ENCODE peak calls at places on chromosomes 7 and 10, in four cellular contexts. One of them, this sample, is unnamed.

GRCh38 chr7:112254166-112254565 is 47.7 kb downstream of the ZNF277 start:
- DNase-seq in HFF-Myc: no peak
- DNase-seq in BE2C: no peak
- DNase-seq in astrocyte: no peak
- DNase-seq in this sample: no peak

GRCh38 chr7:91636129-91636724 is 244.3 kb downstream of the MTERF1 start:
- DNase-seq in BE2C: peak
- DNase-seq in HFF-Myc: no peak
- DNase-seq in astrocyte: peak
- DNase-seq in this sample: peak

GRCh38 chr10:33065111-33065510 is 107.1 kb upstream of the ITGB1 start:
- DNase-seq in HFF-Myc: no peak
- DNase-seq in astrocyte: no peak
- DNase-seq in BE2C: no peak
- DNase-seq in this sample: no peak

GRCh38 chr10:50497758-50498157 is 126.0 kb downstream of the SGMS1 start:
- DNase-seq in BE2C: no peak
- DNase-seq in astrocyte: peak
- DNase-seq in HFF-Myc: no peak
- DNase-seq in this sample: no peak

GRCh38 chr7:91165846-91166230 is 98.4 kb upstream of the FZD1 start:
- DNase-seq in BE2C: no peak
- DNase-seq in astrocyte: peak
- DNase-seq in HFF-Myc: no peak
- DNase-seq in this sample: no peak

GRCh38 chr7:20374391-20374790 is 43.7 kb downstream of the ITGB8 start:
- DNase-seq in HFF-Myc: no peak
- DNase-seq in BE2C: no peak
- DNase-seq in astrocyte: no peak
- DNase-seq in this sample: no peak

GRCh38 chr7:75639071-75639892 is 99.5 kb downstream of the HIP1 start:
- DNase-seq in astrocyte: peak
- DNase-seq in HFF-Myc: no peak
- DNase-seq in BE2C: peak
- DNase-seq in this sample: peak

GRCh38 chr7:2680792-2681490 is 7.1 kb upstream of the AMZ1 start:
- DNase-seq in astrocyte: peak
- DNase-seq in BE2C: peak
- DNase-seq in HFF-Myc: peak
- DNase-seq in this sample: peak

GRCh38 chr7:132141109-132141508 is 435.2 kb downstream of the PLXNA4 start:
- DNase-seq in astrocyte: peak
- DNase-seq in BE2C: no peak
- DNase-seq in HFF-Myc: no peak
- DNase-seq in this sample: no peak

GRCh38 chr10:42962120-42962901 is 114.6 kb upstream of the RET start:
- DNase-seq in HFF-Myc: no peak
- DNase-seq in BE2C: peak
- DNase-seq in astrocyte: no peak
- DNase-seq in this sample: no peak

GRCh38 chr7:150405584-150406310 is 26.6 kb downstream of the ZNF775 start:
- DNase-seq in astrocyte: peak
- DNase-seq in BE2C: no peak
- DNase-seq in HFF-Myc: no peak
- DNase-seq in this sample: peak

GRCh38 chr7:66626236-66626957 is 2.3 kb upstream of the KCTD7 start:
- DNase-seq in HFF-Myc: no peak
- DNase-seq in astrocyte: no peak
- DNase-seq in BE2C: no peak
- DNase-seq in this sample: no peak

GRCh38 chr10:46028584-46029570 is 1.5 kb downstream of the NCOA4 start:
- DNase-seq in HFF-Myc: peak
- DNase-seq in astrocyte: peak
- DNase-seq in BE2C: peak
- DNase-seq in this sample: no peak

GRCh38 chr10:120483006-120483405 is 26.0 kb downstream of the PLPP4 start:
- DNase-seq in astrocyte: no peak
- DNase-seq in HFF-Myc: no peak
- DNase-seq in BE2C: no peak
- DNase-seq in this sample: no peak

GRCh38 chr7:6447589-6448210 is at the start of gene DAGLB:
- DNase-seq in HFF-Myc: peak
- DNase-seq in astrocyte: peak
- DNase-seq in BE2C: peak
- DNase-seq in this sample: peak

GRCh38 chr7:141704112-141704511 is 2.1 kb upstream of the DENND11 start:
- DNase-seq in astrocyte: no peak
- DNase-seq in HFF-Myc: no peak
- DNase-seq in BE2C: no peak
- DNase-seq in this sample: no peak

GRCh38 chr10:33233635-33234034 is 100.8 kb downstream of the NRP1 start:
- DNase-seq in BE2C: no peak
- DNase-seq in astrocyte: peak
- DNase-seq in HFF-Myc: no peak
- DNase-seq in this sample: no peak

GRCh38 chr10:124125305-124126116 is 32.1 kb upstream of the CHST15 start:
- DNase-seq in HFF-Myc: no peak
- DNase-seq in astrocyte: peak
- DNase-seq in BE2C: no peak
- DNase-seq in this sample: no peak

GRCh38 chr7:41149576-41149975 is 553.3 kb downstream of the INHBA start:
- DNase-seq in astrocyte: no peak
- DNase-seq in HFF-Myc: no peak
- DNase-seq in BE2C: peak
- DNase-seq in this sample: no peak

GRCh38 chr10:42962902-42963231 is 114.0 kb upstream of the RET start:
- DNase-seq in HFF-Myc: no peak
- DNase-seq in BE2C: no peak
- DNase-seq in astrocyte: no peak
- DNase-seq in this sample: no peak

GRCh38 chr10:36515313-36515712 is 610.1 kb upstream of the ANKRD30A start:
- DNase-seq in astrocyte: peak
- DNase-seq in HFF-Myc: no peak
- DNase-seq in BE2C: peak
- DNase-seq in this sample: no peak

GRCh38 chr10:62554632-62555199 is 180.5 kb downstream of the ZNF365 start:
- DNase-seq in HFF-Myc: no peak
- DNase-seq in astrocyte: peak
- DNase-seq in BE2C: peak
- DNase-seq in this sample: peak

GRCh38 chr10:88800152-88801125 is 2.1 kb upstream of the LIPM start:
- DNase-seq in astrocyte: peak
- DNase-seq in BE2C: no peak
- DNase-seq in HFF-Myc: no peak
- DNase-seq in this sample: no peak

GRCh38 chr10:12262278-12262981 is 66.4 kb downstream of the CDC123 start:
- DNase-seq in astrocyte: no peak
- DNase-seq in HFF-Myc: no peak
- DNase-seq in BE2C: no peak
- DNase-seq in this sample: no peak

GRCh38 chr10:99850767-99851127 is 68.3 kb downstream of the ABCC2 start:
- DNase-seq in HFF-Myc: no peak
- DNase-seq in BE2C: no peak
- DNase-seq in astrocyte: no peak
- DNase-seq in this sample: no peak

GRCh38 chr7:93307131-93307660 is 75.0 kb downstream of the VPS50 start:
- DNase-seq in astrocyte: peak
- DNase-seq in HFF-Myc: no peak
- DNase-seq in BE2C: no peak
- DNase-seq in this sample: no peak

GRCh38 chr10:128885573-128886555 is 581.2 kb upstream of the MGMT start:
- DNase-seq in HFF-Myc: no peak
- DNase-seq in BE2C: no peak
- DNase-seq in astrocyte: no peak
- DNase-seq in this sample: no peak

GRCh38 chr10:125060038-125060437 is 100.3 kb downstream of the CTBP2 start:
- DNase-seq in astrocyte: peak
- DNase-seq in HFF-Myc: no peak
- DNase-seq in BE2C: no peak
- DNase-seq in this sample: no peak

GRCh38 chr7:100516135-100516812 is 22.7 kb upstream of the AGFG2 start:
- DNase-seq in HFF-Myc: peak
- DNase-seq in astrocyte: peak
- DNase-seq in BE2C: no peak
- DNase-seq in this sample: no peak

GRCh38 chr7:23277359-23277989 is 21.7 kb upstream of the MALSU1 start:
- DNase-seq in astrocyte: peak
- DNase-seq in HFF-Myc: peak
- DNase-seq in BE2C: peak
- DNase-seq in this sample: peak

GRCh38 chr10:44506386-44506785 is 121.5 kb upstream of the CXCL12 start:
- DNase-seq in HFF-Myc: no peak
- DNase-seq in astrocyte: no peak
- DNase-seq in BE2C: no peak
- DNase-seq in this sample: no peak

GRCh38 chr7:151080091-151080521 is 503 bp downstream of the FASTK start:
- DNase-seq in BE2C: peak
- DNase-seq in HFF-Myc: no peak
- DNase-seq in astrocyte: no peak
- DNase-seq in this sample: peak

GRCh38 chr7:17313175-17313574 is 14.7 kb downstream of the AHR start:
- DNase-seq in astrocyte: no peak
- DNase-seq in BE2C: no peak
- DNase-seq in HFF-Myc: no peak
- DNase-seq in this sample: no peak

GRCh38 chr10:135601-136464 is 578 bp downstream of the ZMYND11 start:
- DNase-seq in BE2C: peak
- DNase-seq in astrocyte: peak
- DNase-seq in HFF-Myc: no peak
- DNase-seq in this sample: peak

GRCh38 chr7:157439149-157439548 is 102.3 kb downstream of the DNAJB6 start:
- DNase-seq in HFF-Myc: no peak
- DNase-seq in astrocyte: no peak
- DNase-seq in BE2C: no peak
- DNase-seq in this sample: no peak

GRCh38 chr7:108402865-108403264 is 53.4 kb downstream of the NRCAM start:
- DNase-seq in astrocyte: peak
- DNase-seq in HFF-Myc: no peak
- DNase-seq in BE2C: no peak
- DNase-seq in this sample: no peak

DNA sequence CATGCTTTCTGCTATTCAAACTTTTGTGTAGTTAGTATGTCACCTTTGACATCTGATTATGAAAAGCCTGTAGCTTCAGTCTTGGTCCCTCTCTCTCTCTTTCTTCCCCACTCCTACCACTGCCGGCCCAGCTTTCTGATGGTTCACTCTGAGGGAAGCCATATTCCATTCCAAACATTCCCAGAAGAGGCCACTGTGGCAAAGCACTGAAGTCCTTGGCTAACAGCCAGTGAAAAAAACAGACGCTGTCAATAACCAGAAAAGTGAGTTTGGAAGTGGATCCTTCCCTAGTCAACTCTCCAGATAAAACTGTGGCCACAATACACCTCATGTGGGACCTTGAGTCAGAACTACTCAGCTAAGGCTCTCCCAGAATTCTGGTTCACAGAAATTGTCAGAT is 950.7 kb upstream of the PHF14 start:
- DNase-seq in astrocyte: no peak
- DNase-seq in BE2C: peak
- DNase-seq in HFF-Myc: no peak
- DNase-seq in this sample: peak
- TF ChIP-seq CTCF in astrocyte: no peak
- TF ChIP-seq CTCF in BE2C: peak
- TF ChIP-seq CTCF in HFF-Myc: no peak
- TF ChIP-seq CTCF in this sample: peak

DNA sequence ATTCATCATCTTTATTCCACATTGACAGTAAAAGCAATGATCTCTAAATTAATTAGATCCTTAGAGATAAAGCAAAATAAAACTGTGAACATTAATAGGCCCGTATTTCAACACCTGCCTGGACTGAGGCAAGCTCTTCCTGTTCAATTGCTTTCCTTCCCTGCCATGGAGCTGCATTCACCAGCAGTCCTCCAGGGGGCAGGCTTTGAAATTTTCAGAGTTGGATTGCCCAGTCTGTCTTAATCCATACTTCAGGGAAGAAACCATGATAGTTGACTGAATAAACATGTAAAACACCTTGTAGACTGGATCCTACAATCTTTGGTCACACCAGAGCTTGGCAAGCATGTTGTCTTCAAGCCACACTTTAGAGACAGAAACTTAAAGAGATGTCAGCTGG is 936.6 kb downstream of the NRG3 start:
- DNase-seq in HFF-Myc: no peak
- DNase-seq in BE2C: peak
- DNase-seq in astrocyte: no peak
- DNase-seq in this sample: peak
- TF ChIP-seq CTCF in HFF-Myc: peak
- TF ChIP-seq CTCF in BE2C: peak
- TF ChIP-seq CTCF in astrocyte: peak
- TF ChIP-seq CTCF in this sample: peak

DNA sequence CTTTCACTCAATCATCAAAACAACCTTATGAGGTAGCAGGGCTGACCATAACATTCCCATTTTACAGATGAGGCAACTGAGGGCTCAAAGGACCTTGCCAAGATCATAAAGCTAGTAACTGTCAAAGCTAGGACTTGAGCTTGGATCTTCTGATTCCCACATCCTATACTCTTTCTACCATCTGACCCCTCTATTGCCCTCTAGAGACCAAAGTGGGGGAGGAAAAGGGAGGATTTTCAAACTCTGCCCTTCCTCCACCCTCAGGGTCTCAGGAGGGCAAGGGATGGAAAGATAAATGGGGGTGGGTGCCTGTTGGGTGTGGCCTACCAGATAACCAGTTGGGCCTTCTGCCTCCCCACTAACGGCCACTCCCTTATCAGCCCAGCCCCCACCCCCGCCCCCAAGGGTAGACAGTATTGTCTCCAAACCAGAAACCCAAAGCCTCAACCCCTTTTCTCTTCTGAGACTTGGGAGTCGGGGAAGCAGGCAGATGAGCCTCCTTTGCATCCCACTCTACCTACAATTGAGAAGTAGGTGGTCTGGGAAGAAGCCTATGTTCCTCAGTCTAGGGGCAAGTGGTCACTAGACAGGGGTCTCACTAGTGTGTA is 7.9 kb downstream of the LDB1 start:
- DNase-seq in HFF-Myc: no peak
- DNase-seq in astrocyte: no peak
- DNase-seq in BE2C: no peak
- DNase-seq in this sample: no peak
- TF ChIP-seq CTCF in HFF-Myc: peak
- TF ChIP-seq CTCF in astrocyte: no peak
- TF ChIP-seq CTCF in BE2C: peak
- TF ChIP-seq CTCF in this sample: no peak

DNA sequence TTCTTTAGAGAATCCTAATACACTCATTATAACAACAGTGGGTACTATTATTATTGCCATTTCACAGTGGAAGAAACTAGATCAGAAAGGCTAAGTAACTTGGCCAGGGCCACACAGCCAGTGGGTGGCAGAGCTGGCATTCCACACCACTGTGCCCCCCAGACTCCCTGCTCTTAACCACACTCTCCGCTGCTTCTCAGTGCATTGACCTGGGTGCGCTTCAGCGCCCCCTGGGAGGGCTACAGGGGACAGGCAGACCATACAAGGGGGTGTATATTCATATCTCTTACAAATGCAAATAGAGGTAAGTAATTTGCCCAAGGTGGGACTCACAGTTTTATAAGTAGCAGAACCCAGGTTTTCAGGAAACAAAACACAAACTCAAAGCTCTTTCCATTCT is 77.0 kb upstream of the NMT2 start:
- DNase-seq in BE2C: peak
- DNase-seq in astrocyte: no peak
- DNase-seq in HFF-Myc: no peak
- DNase-seq in this sample: no peak
- TF ChIP-seq CTCF in BE2C: peak
- TF ChIP-seq CTCF in astrocyte: peak
- TF ChIP-seq CTCF in HFF-Myc: peak
- TF ChIP-seq CTCF in this sample: peak

GRCh38 chr7:42236266-42237161 is 495 bp downstream of the GLI3 start:
- DNase-seq in HFF-Myc: no peak
- DNase-seq in astrocyte: peak
- DNase-seq in BE2C: no peak
- DNase-seq in this sample: peak
- TF ChIP-seq CTCF in HFF-Myc: no peak
- TF ChIP-seq CTCF in astrocyte: no peak
- TF ChIP-seq CTCF in BE2C: no peak
- TF ChIP-seq CTCF in this sample: no peak

This sample was measured in nephron progenitor cell.